ENCODE peak calls at places on chromosomes 6 and 20, in six cellular contexts. Q, T, M, G, U and R are unnamed samples.

GRCh38 chr20:47275548-47275947 is 81.0 kb downstream of the ZMYND8 start:
- DNase-seq in Q (no peak), T (no peak), M (peak; percentile 11), G (no peak), U (no peak), R (no peak)

GRCh38 chr20:22951966-22952365 is 83.1 kb upstream of the SSTR4 start:
- DNase-seq in Q (no peak), T (no peak), M (no peak), G (no peak), U (no peak), R (no peak)

GRCh38 chr6:12265795-12266194 is 24.4 kb upstream of the EDN1 start:
- DNase-seq in Q (no peak), T (no peak), M (no peak), G (no peak), U (no peak), R (peak; percentile 75)

GRCh38 chr20:37309290-37309689 is 19.8 kb downstream of the MANBAL start:
- DNase-seq in Q (no peak), T (no peak), M (peak; percentile 39), G (no peak), U (no peak), R (no peak)

GRCh38 chr20:33684533-33685327 is 1.5 kb downstream of the E2F1 start:
- DNase-seq in Q (no peak), T (peak; percentile 84), M (no peak), G (no peak), U (no peak), R (no peak)

GRCh38 chr20:60446273-60447111 is 488.3 kb downstream of the CDH26 start:
- DNase-seq in Q (no peak), T (no peak), M (no peak), G (no peak), U (no peak), R (no peak)

GRCh38 chr6:159941286-159942113 is 27.4 kb upstream of the IGF2R start:
- DNase-seq in Q (no peak), T (peak; percentile 8), M (no peak), G (no peak), U (peak; percentile 27), R (peak; percentile 68)

GRCh38 chr6:89284963-89285735 is 29.9 kb downstream of the GABRR2 start:
- DNase-seq in Q (no peak), T (no peak), M (no peak), G (no peak), U (no peak), R (no peak)

GRCh38 chr6:111686249-111686997 is 80.7 kb upstream of the TRAF3IP2 start:
- DNase-seq in Q (no peak), T (peak; percentile 90), M (no peak), G (no peak), U (no peak), R (no peak)

DNA sequence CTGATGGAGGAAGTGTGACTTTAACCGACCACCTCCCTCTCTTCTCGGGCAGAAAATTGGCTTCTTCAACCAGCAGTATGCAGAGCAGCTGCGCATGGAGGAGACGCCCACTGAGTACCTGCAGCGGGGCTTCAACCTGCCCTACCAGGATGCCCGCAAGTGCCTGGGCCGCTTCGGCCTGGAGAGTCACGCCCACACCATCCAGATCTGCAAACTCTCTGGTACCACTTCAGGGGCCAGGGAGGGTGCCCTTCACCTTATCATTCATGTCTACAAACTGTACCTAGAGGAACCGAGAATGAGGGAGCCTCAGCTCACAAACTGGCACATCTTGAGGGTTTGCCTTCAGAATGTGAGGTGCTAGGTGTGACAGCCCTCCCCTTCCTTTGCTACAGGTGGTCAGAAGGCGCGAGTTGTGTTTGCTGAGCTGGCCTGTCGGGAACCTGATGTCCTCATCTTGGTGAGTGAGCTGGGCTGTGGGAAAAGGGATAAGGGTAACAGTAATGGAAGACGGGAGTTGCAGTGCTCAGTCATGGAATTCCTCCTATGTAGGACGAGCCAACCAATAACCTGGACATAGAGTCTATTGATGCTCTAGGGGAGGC is 18.6 kb downstream of the ABCF1 start:
- DNase-seq in Q (no peak), T (no peak), M (no peak), G (no peak), U (no peak), R (no peak)
- H3K36me3 ChIP-seq in Q (peaks cover 100% of the 10 kb centered on the region), T (peaks cover 7% of the 10 kb centered on the region), M (peaks cover 65% of the 10 kb centered on the region), G (no peaks in the 10 kb centered on the region), U (peaks cover 19% of the 10 kb centered on the region), R (peaks cover 69% of the 10 kb centered on the region)

DNA sequence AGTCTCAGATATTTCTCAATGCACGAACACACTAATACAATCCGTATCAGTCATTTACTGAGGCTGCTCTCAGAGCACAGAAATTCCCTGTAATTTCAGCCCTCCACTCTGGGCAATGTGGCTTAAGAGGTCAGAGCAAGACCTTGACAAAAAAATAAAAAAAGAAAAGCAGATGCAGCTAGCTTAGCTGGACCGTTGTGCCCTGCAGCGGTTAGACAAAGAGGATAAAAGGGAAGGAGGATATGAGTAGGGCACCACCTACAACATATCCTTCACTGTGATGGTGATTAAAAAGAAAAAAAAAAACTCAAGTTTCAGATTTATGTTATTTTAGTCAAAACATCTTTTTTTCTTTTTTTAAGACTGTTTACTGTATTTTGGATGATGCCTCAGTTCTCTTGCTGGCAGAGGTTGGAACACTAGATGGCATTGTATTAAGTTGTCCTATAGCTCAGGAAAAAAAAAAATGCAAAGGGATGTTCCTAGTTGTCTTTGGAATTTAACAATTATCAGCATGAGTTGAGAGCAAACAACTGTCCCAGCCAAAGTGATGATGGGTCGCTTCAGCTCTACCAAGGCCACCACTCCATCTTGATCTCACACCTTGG is 59.9 kb downstream of the ANKEF1 start:
- DNase-seq in Q (no peak), T (no peak), M (no peak), G (no peak), U (no peak), R (no peak)
- TF ChIP-seq CTCF in Q (no peak), T (no peak), M (no peak), G (no peak), U (peak; percentile 20), R (peak; percentile 34)

GRCh38 chr6:13492357-13492756 is 5.0 kb upstream of the GFOD1 start:
- DNase-seq in Q (no peak), T (no peak), M (no peak), G (no peak), U (no peak), R (no peak)
- H3K36me3 ChIP-seq in Q (no peaks in the 10 kb centered on the region), T (no peaks in the 10 kb centered on the region), M (no peaks in the 10 kb centered on the region), G (no peaks in the 10 kb centered on the region), U (no peaks in the 10 kb centered on the region), R (no peaks in the 10 kb centered on the region)

DNA sequence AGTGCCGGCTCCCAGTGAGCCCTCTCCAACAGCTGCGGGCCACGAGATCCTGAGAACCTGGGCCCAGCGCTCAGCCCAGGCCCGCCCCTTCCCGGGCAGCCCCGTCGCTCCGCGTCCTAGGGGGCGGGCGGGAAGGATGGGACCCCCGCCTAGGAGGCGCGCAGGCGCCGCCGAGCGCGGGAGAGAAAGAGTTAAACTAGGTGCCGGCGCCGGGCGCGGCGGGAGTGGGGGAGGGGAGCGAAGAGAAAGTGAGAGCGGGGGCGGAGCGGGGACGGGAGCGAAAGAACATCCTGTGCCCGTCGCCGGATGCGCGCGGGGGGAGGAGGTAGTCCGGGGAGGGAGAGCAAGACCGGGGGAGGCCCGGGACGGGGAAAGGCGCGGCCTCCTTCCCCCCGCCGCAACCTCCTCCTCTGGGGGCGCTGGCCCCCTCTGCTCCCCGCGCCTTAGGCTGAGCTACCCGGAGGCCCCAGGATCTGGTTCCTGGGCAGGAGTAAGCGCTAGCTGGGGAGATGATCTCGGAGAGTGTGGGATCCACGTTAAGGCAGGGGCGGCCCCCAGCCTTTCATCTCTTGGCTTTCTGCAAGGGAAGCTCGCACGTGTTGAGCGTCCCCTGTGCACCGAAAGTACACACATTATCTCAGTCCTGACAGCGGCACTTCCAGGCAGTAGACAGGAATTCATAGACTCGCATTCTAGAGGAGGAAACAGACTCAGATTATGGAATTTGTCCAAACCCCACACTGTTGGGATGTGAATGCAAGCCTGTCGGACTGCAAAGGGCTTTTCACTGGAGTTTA is 4.9 kb upstream of the ARMC12 start:
- DNase-seq in Q (peak; percentile 99), T (peak; percentile 95), M (peak; percentile 99), G (peak; percentile 98), U (no peak), R (peak; percentile 93)
- TF ChIP-seq CTCF in Q (peak; percentile 30), T (peak; percentile 14), M (no peak), G (peak; percentile 15), U (no peak), R (peak; percentile 4)

GRCh38 chr6:169663468-169663867 is 38.4 kb downstream of the WDR27 start:
- DNase-seq in Q (no peak), T (no peak), M (no peak), G (no peak), U (no peak), R (no peak)
- H3K36me3 ChIP-seq in Q (peaks cover 48% of the 10 kb centered on the region), T (peaks cover 4% of the 10 kb centered on the region), M (peaks cover 12% of the 10 kb centered on the region), G (no peaks in the 10 kb centered on the region), U (peaks cover 10% of the 10 kb centered on the region), R (peaks cover 34% of the 10 kb centered on the region)